ENCODE peak calls at places on chromosomes 5 and 9, in four cellular contexts. V, C, J and F are unnamed samples.
A peak's percentile ranks its signal among the peaks of the same experiment; 100 is the strongest.

GRCh38 chr5:43209833-43210232 is 17.8 kb downstream of the NIM1K start:
- DNase-seq in V (no peak), C (no peak), J (no peak), F (no peak)

GRCh38 chr5:75331-76320 is 16.3 kb upstream of the PLEKHG4B start:
- DNase-seq in V (no peak), C (no peak), J (no peak), F (no peak)

GRCh38 chr9:111427186-111427585 is 57.0 kb downstream of the ECPAS start:
- DNase-seq in V (no peak), C (no peak), J (peak; percentile 50), F (no peak)

GRCh38 chr5:141839015-141839513 is 39.1 kb downstream of the PCDH1 start:
- DNase-seq in V (no peak), C (no peak), J (no peak), F (peak; percentile 60)

GRCh38 chr5:55694152-55694830 is 17.8 kb downstream of the SLC38A9 start:
- DNase-seq in V (no peak), C (no peak), J (peak; percentile 45), F (no peak)

GRCh38 chr5:27810458-27810857 is 772.1 kb upstream of the CDH9 start:
- DNase-seq in V (no peak), C (no peak), J (no peak), F (no peak)

GRCh38 chr5:90641528-90641927 is 82.9 kb downstream of the ADGRV1 start:
- DNase-seq in V (no peak), C (no peak), J (no peak), F (no peak)

GRCh38 chr5:6596388-6596787 is 36.5 kb downstream of the NSUN2 start:
- DNase-seq in V (no peak), C (no peak), J (no peak), F (no peak)

GRCh38 chr9:121992571-121993212 is 100.4 kb downstream of the TTLL11 start:
- DNase-seq in V (no peak), C (peak; percentile 67), J (peak; percentile 94), F (peak; percentile 34)

GRCh38 chr9:34464571-34464970 is 6.0 kb downstream of the DNAI1 start:
- DNase-seq in V (no peak), C (no peak), J (no peak), F (no peak)

GRCh38 chr9:124835026-124835501 is 18.2 kb upstream of the WDR38 start:
- DNase-seq in V (no peak), C (peak; percentile 89), J (peak; percentile 60), F (peak; percentile 89)

GRCh38 chr5:131783357-131783756 is 13.5 kb downstream of the FNIP1 start:
- DNase-seq in V (no peak), C (no peak), J (peak; percentile 25), F (no peak)

GRCh38 chr5:177389368-177390169 is 5.3 kb downstream of the SLC34A1 start:
- DNase-seq in V (no peak), C (no peak), J (peak; percentile 82), F (no peak)

GRCh38 chr5:37847978-37848425 is 8.2 kb upstream of the GDNF start:
- DNase-seq in V (no peak), C (no peak), J (peak; percentile 62), F (no peak)

DNA sequence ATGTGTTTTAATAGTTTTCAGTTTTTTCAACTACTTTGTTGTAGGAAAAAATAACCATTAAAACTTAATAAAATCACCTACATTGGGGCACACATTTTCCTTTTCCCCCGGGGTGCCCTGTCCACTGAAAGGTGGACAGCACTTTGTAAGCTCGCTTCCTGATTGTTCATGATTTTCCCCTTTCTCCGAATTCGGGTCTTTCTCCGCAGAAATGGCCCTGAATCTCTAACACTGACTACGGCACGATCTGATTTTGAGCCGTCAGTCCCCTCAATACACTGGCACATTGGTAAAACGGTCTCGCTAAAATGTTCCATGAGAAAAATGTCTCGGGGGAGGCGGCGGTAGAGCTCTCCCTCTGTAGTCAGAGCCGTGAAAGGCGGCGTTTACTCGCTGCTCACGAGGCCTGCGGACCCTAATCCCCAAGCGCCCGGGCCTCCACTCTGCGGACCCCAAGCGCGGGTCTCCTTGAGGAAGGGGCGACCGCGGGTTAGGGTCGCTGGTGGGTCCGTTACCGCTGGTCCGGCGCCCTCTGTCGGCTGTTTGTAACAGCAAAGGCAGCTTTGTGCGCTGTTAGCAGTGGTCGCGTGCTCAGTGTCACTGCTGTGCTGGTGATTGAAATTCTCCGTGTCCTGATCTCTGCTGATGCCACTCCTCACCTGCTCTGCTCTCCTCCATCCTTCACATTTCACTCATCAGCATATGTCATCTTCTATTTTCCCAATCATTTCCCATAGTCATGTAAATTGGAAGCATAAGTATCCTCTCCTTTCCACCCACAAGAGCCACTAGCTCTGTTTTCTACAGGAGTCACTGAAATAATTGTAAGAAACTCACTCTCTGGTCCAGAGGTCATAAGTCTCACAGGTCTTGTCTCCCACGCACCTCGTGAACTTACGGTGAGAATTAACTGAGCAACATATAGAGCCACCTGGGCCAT is 10.8 kb upstream of the IFNA2 start:
- DNase-seq in V (peak; percentile 73), C (peak; percentile 51), J (peak; percentile 76), F (peak; percentile 57)
- H3K4me3 ChIP-seq in V (peak overlapping the region; percentile 50), C (peak overlapping the region; percentile 39), J (peak overlapping the region; percentile 79), F (no peak overlapping the region)

GRCh38 chr5:30693326-30693725 is 500.2 kb upstream of the CDH6 start:
- DNase-seq in V (no peak), C (no peak), J (no peak), F (no peak)
- H3K4me1 ChIP-seq in V (no peaks in the 10 kb centered on the region), C (no peaks in the 10 kb centered on the region), J (no peaks in the 10 kb centered on the region), F (no peaks in the 10 kb centered on the region)

GRCh38 chr5:172558076-172558990 is 82.7 kb upstream of the NEURL1B start:
- DNase-seq in V (no peak), C (no peak), J (no peak), F (no peak)
- H3K4me3 ChIP-seq in V (no peak overlapping the region), C (peak overlapping the region; percentile 29), J (peak overlapping the region; percentile 59), F (peak overlapping the region; percentile 3)

DNA sequence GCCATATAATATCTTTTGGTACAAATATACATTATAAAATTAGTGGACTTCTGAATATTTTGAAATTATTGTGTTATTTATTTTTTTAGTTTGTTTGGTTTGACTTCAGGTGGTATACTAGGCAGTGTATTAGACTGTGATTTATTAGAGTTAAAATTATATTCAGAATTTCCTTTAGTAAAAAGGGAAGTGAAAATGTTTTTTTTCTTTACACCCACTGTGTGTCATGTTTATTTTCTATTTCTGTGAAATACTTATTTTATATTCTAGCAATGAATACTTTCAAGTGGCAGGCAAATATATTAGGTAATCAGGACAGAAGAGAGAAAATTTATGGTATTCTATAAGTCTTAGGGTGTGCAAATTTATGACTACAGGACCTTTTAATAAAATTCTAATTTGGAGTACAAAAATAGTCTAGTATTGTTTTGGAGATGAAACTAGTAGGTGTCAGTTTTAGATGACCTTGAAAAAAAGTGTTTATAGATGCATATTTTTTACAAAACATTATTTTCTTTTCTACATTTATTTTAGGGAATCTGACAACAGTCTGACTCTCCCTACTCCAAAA is 8.8 kb downstream of the CSNK1G3 start:
- DNase-seq in V (no peak), C (no peak), J (no peak), F (no peak)
- H3K4me1 ChIP-seq in V (peaks cover 18% of the 10 kb centered on the region), C (peaks cover 58% of the 10 kb centered on the region), J (peaks cover 20% of the 10 kb centered on the region), F (peaks cover 41% of the 10 kb centered on the region)

GRCh38 chr9:73154760-73155159 is 3.1 kb downstream of the ANXA1 start:
- DNase-seq in V (no peak), C (no peak), J (no peak), F (no peak)
- H3K4me3 ChIP-seq in V (peak overlapping the region; percentile 58), C (no peak overlapping the region), J (peak overlapping the region; percentile 95), F (no peak overlapping the region)

DNA sequence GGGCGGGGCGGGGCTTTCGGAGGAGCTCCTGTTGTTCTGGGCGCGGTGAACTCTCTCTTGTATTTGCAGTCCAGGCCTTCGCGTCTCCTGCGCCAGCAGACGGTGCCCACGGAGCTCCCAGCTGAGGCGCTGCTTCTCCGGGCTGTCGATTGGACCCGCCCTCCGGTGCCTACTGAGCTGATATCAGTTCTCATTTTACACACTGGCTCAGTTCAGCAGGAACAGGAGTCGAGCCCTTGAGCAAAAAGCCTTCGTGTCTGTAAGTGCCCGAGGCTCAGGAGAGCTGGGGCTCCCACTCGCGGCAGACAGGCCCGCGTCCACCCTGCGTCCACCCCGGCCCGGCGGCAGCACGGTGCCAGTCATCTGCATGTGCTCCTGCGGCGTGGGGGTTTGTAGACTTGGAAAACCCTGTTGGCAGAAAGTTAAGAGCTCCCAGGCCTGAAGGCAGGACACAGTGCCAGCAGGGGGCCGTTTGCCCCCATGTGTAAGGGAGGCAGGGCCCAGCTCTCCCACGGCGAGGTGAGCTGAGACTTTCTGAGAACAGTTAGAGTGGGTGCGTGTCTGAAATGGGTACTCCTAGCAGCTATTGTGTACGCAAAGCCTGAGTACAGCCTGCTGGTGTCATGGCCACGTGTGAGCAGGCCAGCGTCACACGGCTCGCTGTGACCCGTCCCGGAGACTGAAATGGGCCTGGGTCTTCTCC is 231.5 kb downstream of the FANCC start:
- DNase-seq in V (peak; percentile 62), C (peak; percentile 91), J (no peak), F (no peak)
- H3K4me1 ChIP-seq in V (peaks cover 14% of the 10 kb centered on the region), C (peaks cover 95% of the 10 kb centered on the region), J (no peaks in the 10 kb centered on the region), F (peaks cover 62% of the 10 kb centered on the region)

DNA sequence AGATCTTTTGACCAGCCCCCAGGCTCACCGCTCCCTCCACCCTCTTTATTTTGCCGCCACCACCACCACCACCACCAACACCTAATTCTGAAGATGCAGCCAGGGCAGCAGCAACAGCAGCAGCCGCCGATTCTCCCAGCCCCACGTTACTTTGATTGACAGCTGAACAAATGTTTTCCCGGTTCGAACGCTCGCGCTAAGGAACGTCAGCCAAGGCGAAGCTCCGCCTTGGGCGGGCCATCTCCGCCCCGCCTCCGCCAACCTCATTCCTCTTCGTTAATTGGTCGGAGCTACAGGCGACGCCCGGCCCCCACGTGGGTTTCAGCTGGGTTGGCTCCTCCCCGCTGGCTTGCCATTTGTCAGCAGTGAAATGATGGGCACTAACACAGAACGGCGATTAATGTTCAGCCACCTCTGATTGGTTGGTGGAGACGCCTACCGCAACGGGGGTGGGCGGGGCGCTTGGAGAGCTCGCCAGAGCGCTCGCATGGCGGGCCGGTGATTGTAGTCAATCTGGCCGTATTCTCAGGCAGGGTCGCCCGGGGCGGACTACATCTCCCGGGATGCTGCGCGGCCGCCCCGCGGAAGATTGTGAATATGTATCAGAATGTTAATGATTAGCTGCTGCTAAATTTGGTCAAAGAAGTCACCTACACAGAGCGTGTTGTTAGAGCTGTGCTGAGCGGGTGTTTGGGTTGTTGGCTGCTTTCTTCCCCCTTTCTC is at the start of gene TLE4:
- DNase-seq in V (peak; percentile 100), C (peak; percentile 100), J (peak; percentile 100), F (peak; percentile 100)
- H3K4me3 ChIP-seq in V (peak within 1 kb of the TSS; percentile 92), C (peak within 1 kb of the TSS; percentile 97), J (peak within 1 kb of the TSS; percentile 94), F (peak within 1 kb of the TSS; percentile 87)

GRCh38 chr9:37004424-37004935 is 29.6 kb downstream of the PAX5 start:
- DNase-seq in V (no peak), C (no peak), J (no peak), F (no peak)

GRCh38 chr9:37002413-37003217 is 31.5 kb downstream of the PAX5 start:
- DNase-seq in V (no peak), C (no peak), J (no peak), F (no peak)

GRCh38 chr9:37007295-37007694 is 26.8 kb downstream of the PAX5 start:
- DNase-seq in V (no peak), C (no peak), J (no peak), F (no peak)

GRCh38 chr9:37002036-37002412 is 32.0 kb downstream of the PAX5 start:
- DNase-seq in V (no peak), C (no peak), J (no peak), F (no peak)

DNA sequence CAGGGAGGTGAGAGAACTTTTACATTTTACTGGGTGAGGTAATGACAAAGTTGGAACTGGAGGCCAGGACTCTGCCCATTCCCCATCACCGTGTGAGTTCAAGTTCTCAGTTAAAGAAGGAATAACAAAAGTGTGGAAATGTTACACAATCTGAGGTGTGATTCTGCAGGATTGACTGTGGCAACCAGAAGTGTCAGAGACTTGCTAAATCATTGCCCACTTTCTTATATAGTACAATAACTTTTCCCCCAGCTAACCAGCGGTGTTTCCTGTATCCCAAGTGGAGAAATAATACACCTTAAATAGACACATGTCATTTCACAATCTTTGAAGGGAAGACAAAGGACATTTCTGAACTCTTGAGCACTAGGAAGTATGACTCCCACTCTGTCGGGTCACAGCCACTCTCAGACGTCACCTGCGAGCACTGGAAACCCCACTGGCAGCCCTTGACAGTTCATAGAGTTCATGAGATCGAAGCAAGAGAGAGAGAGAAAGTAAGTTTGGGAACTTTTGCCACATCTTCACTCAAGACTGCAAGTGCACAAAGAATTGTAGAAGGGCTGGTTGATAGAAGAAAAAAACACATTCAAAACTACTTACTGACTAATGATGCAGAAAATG is 28.4 kb downstream of the PAX5 start:
- DNase-seq in V (no peak), C (no peak), J (no peak), F (no peak)
- H3K4me1 ChIP-seq in V (no peaks in the 10 kb centered on the region), C (peaks cover 7% of the 10 kb centered on the region), J (no peaks in the 10 kb centered on the region), F (no peaks in the 10 kb centered on the region)